ENCODE peak calls at places on chromosomes 12 and 14, in six cellular contexts. One of them, this sample, is unnamed.

GRCh38 chr14:29169408-29169807 is 402.8 kb downstream of the FOXG1 start:
- DNase-seq in A549: no peak
- DNase-seq in right lobe of liver: no peak
- DNase-seq in AG10803: no peak
- DNase-seq in SK-N-SH: no peak
- DNase-seq in HFF-Myc: no peak
- DNase-seq in this sample: no peak

GRCh38 chr12:28278499-28278898 is 88.2 kb downstream of the CCDC91 start:
- DNase-seq in A549: no peak
- DNase-seq in AG10803: no peak
- DNase-seq in SK-N-SH: no peak
- DNase-seq in right lobe of liver: no peak
- DNase-seq in HFF-Myc: no peak
- DNase-seq in this sample: no peak

GRCh38 chr12:56839489-56840442 is 76.6 kb downstream of the HSD17B6 start:
- DNase-seq in HFF-Myc: peak; percentile 24
- DNase-seq in right lobe of liver: peak; percentile 54
- DNase-seq in SK-N-SH: peak; percentile 23
- DNase-seq in AG10803: peak; percentile 31
- DNase-seq in A549: peak; percentile 33
- DNase-seq in this sample: no peak

GRCh38 chr14:71762575-71762974 is 169.7 kb upstream of the RGS6 start:
- DNase-seq in right lobe of liver: no peak
- DNase-seq in SK-N-SH: no peak
- DNase-seq in A549: no peak
- DNase-seq in AG10803: no peak
- DNase-seq in HFF-Myc: no peak
- DNase-seq in this sample: no peak

GRCh38 chr14:101226603-101227425 is 323.3 kb upstream of the RTL1 start:
- DNase-seq in AG10803: no peak
- DNase-seq in right lobe of liver: peak; percentile 73
- DNase-seq in SK-N-SH: no peak
- DNase-seq in HFF-Myc: no peak
- DNase-seq in A549: no peak
- DNase-seq in this sample: no peak

GRCh38 chr12:46266869-46267617 is 1.8 kb downstream of the SLC38A1 start:
- DNase-seq in right lobe of liver: peak; percentile 45
- DNase-seq in AG10803: peak; percentile 61
- DNase-seq in SK-N-SH: peak; percentile 60
- DNase-seq in A549: peak; percentile 24
- DNase-seq in HFF-Myc: no peak
- DNase-seq in this sample: peak; percentile 71

GRCh38 chr12:11607313-11608081 is 42.0 kb upstream of the ETV6 start:
- DNase-seq in SK-N-SH: no peak
- DNase-seq in A549: no peak
- DNase-seq in HFF-Myc: peak; percentile 65
- DNase-seq in right lobe of liver: peak; percentile 72
- DNase-seq in AG10803: peak; percentile 97
- DNase-seq in this sample: no peak

GRCh38 chr12:111406474-111407370 is 999 bp downstream of the SH2B3 start:
- DNase-seq in right lobe of liver: peak; percentile 57
- DNase-seq in AG10803: no peak
- DNase-seq in HFF-Myc: no peak
- DNase-seq in A549: no peak
- DNase-seq in SK-N-SH: peak; percentile 44
- DNase-seq in this sample: no peak

GRCh38 chr12:25052191-25053020 is 103.5 kb upstream of the BCAT1 start:
- DNase-seq in A549: no peak
- DNase-seq in AG10803: no peak
- DNase-seq in HFF-Myc: no peak
- DNase-seq in right lobe of liver: no peak
- DNase-seq in SK-N-SH: no peak
- DNase-seq in this sample: no peak

GRCh38 chr12:4015225-4016076 is 142.3 kb upstream of the PARP11 start:
- DNase-seq in AG10803: no peak
- DNase-seq in SK-N-SH: no peak
- DNase-seq in A549: no peak
- DNase-seq in HFF-Myc: no peak
- DNase-seq in right lobe of liver: peak; percentile 35
- DNase-seq in this sample: no peak

GRCh38 chr12:110179291-110179690 is 55.1 kb downstream of the IFT81 start:
- DNase-seq in SK-N-SH: no peak
- DNase-seq in AG10803: peak; percentile 59
- DNase-seq in HFF-Myc: no peak
- DNase-seq in A549: no peak
- DNase-seq in right lobe of liver: no peak
- DNase-seq in this sample: no peak

GRCh38 chr14:61930101-61930857 is 168.1 kb downstream of the SNAPC1 start:
- DNase-seq in right lobe of liver: no peak
- DNase-seq in SK-N-SH: no peak
- DNase-seq in A549: no peak
- DNase-seq in HFF-Myc: no peak
- DNase-seq in AG10803: no peak
- DNase-seq in this sample: no peak

GRCh38 chr12:92088802-92089201 is 56.8 kb downstream of the BTG1 start:
- DNase-seq in HFF-Myc: no peak
- DNase-seq in A549: no peak
- DNase-seq in SK-N-SH: no peak
- DNase-seq in right lobe of liver: no peak
- DNase-seq in AG10803: no peak
- DNase-seq in this sample: no peak

GRCh38 chr14:73663548-73664212 is 18.9 kb downstream of the DNAL1 start:
- DNase-seq in AG10803: no peak
- DNase-seq in right lobe of liver: no peak
- DNase-seq in A549: no peak
- DNase-seq in SK-N-SH: no peak
- DNase-seq in HFF-Myc: no peak
- DNase-seq in this sample: no peak

GRCh38 chr14:105137481-105138020 is 31.0 kb downstream of the JAG2 start:
- DNase-seq in AG10803: no peak
- DNase-seq in A549: no peak
- DNase-seq in SK-N-SH: no peak
- DNase-seq in right lobe of liver: no peak
- DNase-seq in HFF-Myc: no peak
- DNase-seq in this sample: no peak

GRCh38 chr12:130924946-130925345 is 28.8 kb upstream of the ADGRD1 start:
- DNase-seq in HFF-Myc: no peak
- DNase-seq in SK-N-SH: no peak
- DNase-seq in A549: no peak
- DNase-seq in right lobe of liver: no peak
- DNase-seq in AG10803: no peak
- DNase-seq in this sample: no peak

GRCh38 chr12:109952873-109953272 is 43.3 kb downstream of the GIT2 start:
- DNase-seq in HFF-Myc: no peak
- DNase-seq in AG10803: no peak
- DNase-seq in SK-N-SH: no peak
- DNase-seq in right lobe of liver: no peak
- DNase-seq in A549: no peak
- DNase-seq in this sample: no peak

GRCh38 chr12:81329088-81329487 is 251.2 kb downstream of the ACSS3 start:
- DNase-seq in AG10803: peak; percentile 4
- DNase-seq in HFF-Myc: no peak
- DNase-seq in right lobe of liver: no peak
- DNase-seq in A549: no peak
- DNase-seq in SK-N-SH: no peak
- DNase-seq in this sample: no peak

GRCh38 chr14:77409131-77409533 is 14.2 kb downstream of the NOXRED1 start:
- DNase-seq in AG10803: no peak
- DNase-seq in SK-N-SH: no peak
- DNase-seq in A549: no peak
- DNase-seq in right lobe of liver: no peak
- DNase-seq in HFF-Myc: no peak
- DNase-seq in this sample: no peak
- TF ChIP-seq CTCF in AG10803: no peak
- TF ChIP-seq CTCF in SK-N-SH: no peak
- TF ChIP-seq CTCF in A549: peak; percentile 45
- TF ChIP-seq CTCF in right lobe of liver: peak; percentile 7
- TF ChIP-seq CTCF in HFF-Myc: no peak
- TF ChIP-seq CTCF in this sample: no peak

GRCh38 chr14:59318908-59319307 is 130.4 kb downstream of the DAAM1 start:
- DNase-seq in right lobe of liver: no peak
- DNase-seq in AG10803: no peak
- DNase-seq in A549: no peak
- DNase-seq in HFF-Myc: no peak
- DNase-seq in SK-N-SH: no peak
- DNase-seq in this sample: no peak

GRCh38 chr14:59320771-59321170 is 132.3 kb downstream of the DAAM1 start:
- DNase-seq in HFF-Myc: no peak
- DNase-seq in SK-N-SH: no peak
- DNase-seq in AG10803: no peak
- DNase-seq in A549: no peak
- DNase-seq in right lobe of liver: no peak
- DNase-seq in this sample: no peak

GRCh38 chr14:59317782-59318505 is 129.5 kb downstream of the DAAM1 start:
- DNase-seq in A549: no peak
- DNase-seq in right lobe of liver: no peak
- DNase-seq in SK-N-SH: no peak
- DNase-seq in AG10803: no peak
- DNase-seq in HFF-Myc: no peak
- DNase-seq in this sample: no peak

GRCh38 chr14:59317346-59317745 is 128.9 kb downstream of the DAAM1 start:
- DNase-seq in SK-N-SH: no peak
- DNase-seq in HFF-Myc: no peak
- DNase-seq in A549: no peak
- DNase-seq in AG10803: no peak
- DNase-seq in right lobe of liver: no peak
- DNase-seq in this sample: no peak

DNA sequence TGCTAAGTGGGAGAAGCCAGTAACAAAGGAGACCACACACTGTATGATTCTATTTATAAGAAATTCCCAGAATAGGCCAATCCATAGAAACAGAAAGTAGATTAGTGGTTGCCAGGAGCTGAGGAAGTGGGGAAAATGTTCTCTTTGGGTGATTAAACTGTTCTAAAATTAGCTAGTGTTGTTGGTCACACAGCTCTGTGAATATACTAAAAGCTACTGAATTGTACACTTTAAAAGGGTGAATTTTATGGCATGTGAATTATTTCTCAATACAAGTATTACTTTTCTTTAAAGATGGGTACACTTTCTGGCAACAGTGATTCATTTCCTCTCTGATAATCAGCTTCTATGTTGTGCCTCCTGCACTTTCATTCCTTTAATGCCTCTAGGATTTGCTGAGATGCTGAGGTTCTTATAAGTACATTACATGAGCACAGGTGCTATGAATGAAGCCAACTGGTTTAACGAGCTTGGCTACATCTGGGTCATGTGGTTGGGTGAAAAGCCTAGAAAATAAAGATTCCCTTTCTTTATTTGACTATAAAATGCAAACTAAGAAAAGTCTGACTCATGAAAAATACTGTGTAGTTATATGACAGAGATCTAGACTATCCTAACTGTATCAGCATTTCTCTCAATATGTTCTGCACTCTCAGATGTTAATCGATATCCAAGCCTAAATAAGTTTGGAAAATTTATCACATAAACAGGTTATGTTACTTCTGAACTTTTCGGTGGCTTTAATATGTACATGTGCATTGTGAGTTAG is 132.9 kb downstream of the DAAM1 start:
- DNase-seq in A549: no peak
- DNase-seq in SK-N-SH: no peak
- DNase-seq in HFF-Myc: no peak
- DNase-seq in right lobe of liver: no peak
- DNase-seq in AG10803: peak; percentile 70
- DNase-seq in this sample: no peak
- H3K4me3 ChIP-seq in A549: no peak overlapping the region
- H3K4me3 ChIP-seq in SK-N-SH: no peak overlapping the region
- H3K4me3 ChIP-seq in HFF-Myc: no peak overlapping the region
- H3K4me3 ChIP-seq in right lobe of liver: no peak overlapping the region
- H3K4me3 ChIP-seq in AG10803: no peak overlapping the region
- H3K4me3 ChIP-seq in this sample: no peak overlapping the region

GRCh38 chr12:124507188-124508109 is 60.0 kb downstream of the NCOR2 start:
- DNase-seq in HFF-Myc: peak; percentile 80
- DNase-seq in A549: no peak
- DNase-seq in right lobe of liver: no peak
- DNase-seq in SK-N-SH: peak; percentile 61
- DNase-seq in AG10803: peak; percentile 73
- DNase-seq in this sample: no peak

GRCh38 chr12:124509300-124509675 is 58.1 kb downstream of the NCOR2 start:
- DNase-seq in A549: no peak
- DNase-seq in SK-N-SH: no peak
- DNase-seq in right lobe of liver: no peak
- DNase-seq in HFF-Myc: no peak
- DNase-seq in AG10803: no peak
- DNase-seq in this sample: no peak

GRCh38 chr12:124506832-124507153 is 60.6 kb downstream of the NCOR2 start:
- DNase-seq in HFF-Myc: no peak
- DNase-seq in A549: no peak
- DNase-seq in SK-N-SH: no peak
- DNase-seq in right lobe of liver: no peak
- DNase-seq in AG10803: no peak
- DNase-seq in this sample: no peak

GRCh38 chr12:124509676-124510300 is 57.6 kb downstream of the NCOR2 start:
- DNase-seq in right lobe of liver: no peak
- DNase-seq in A549: no peak
- DNase-seq in HFF-Myc: peak; percentile 71
- DNase-seq in AG10803: peak; percentile 86
- DNase-seq in SK-N-SH: peak; percentile 79
- DNase-seq in this sample: no peak

GRCh38 chr12:124508323-124509096 is 58.9 kb downstream of the NCOR2 start:
- DNase-seq in A549: no peak
- DNase-seq in SK-N-SH: no peak
- DNase-seq in HFF-Myc: no peak
- DNase-seq in right lobe of liver: no peak
- DNase-seq in AG10803: no peak
- DNase-seq in this sample: no peak
- TF ChIP-seq CTCF in A549: peak; percentile 36
- TF ChIP-seq CTCF in SK-N-SH: peak; percentile 36
- TF ChIP-seq CTCF in HFF-Myc: no peak
- TF ChIP-seq CTCF in right lobe of liver: no peak
- TF ChIP-seq CTCF in AG10803: no peak
- TF ChIP-seq CTCF in this sample: no peak

DNA sequence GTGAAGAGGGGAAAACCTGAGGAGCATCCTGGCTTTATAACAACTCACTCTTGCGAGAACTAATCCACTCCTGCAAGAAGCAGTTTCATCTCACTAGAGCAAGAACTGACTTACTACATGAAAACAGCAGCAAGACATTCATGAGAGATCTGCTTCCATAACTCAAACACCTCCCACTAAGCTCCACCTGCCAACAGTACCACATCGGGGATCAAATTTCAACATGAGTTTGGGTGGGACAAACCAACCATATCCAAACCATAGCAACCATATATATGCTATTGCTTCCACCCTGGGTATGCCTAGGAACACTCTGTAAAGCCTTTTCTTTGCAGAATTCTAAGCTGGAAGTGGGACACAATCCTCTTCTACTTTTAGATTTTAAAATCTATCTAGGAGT is 13.9 kb upstream of the AVPR1A start:
- DNase-seq in HFF-Myc: no peak
- DNase-seq in SK-N-SH: no peak
- DNase-seq in AG10803: no peak
- DNase-seq in A549: no peak
- DNase-seq in right lobe of liver: no peak
- DNase-seq in this sample: no peak
- H3K4me3 ChIP-seq in HFF-Myc: no peak overlapping the region
- H3K4me3 ChIP-seq in SK-N-SH: no peak overlapping the region
- H3K4me3 ChIP-seq in AG10803: no peak overlapping the region
- H3K4me3 ChIP-seq in A549: no peak overlapping the region
- H3K4me3 ChIP-seq in right lobe of liver: no peak overlapping the region
- H3K4me3 ChIP-seq in this sample: no peak overlapping the region